ENCODE peak calls at places on chromosomes 3 and 15, in eight cellular contexts. One of them, this sample, is unnamed.

GRCh38 chr3:126424751-126425150 is 30.0 kb downstream of the CFAP100 start:
- DNase-seq in GM12865: no peak
- DNase-seq in activated effector memory CD4-positive, alpha-beta T cell treated with Interleukin-2 at 50 U/mL for 16 hours: no peak
- DNase-seq in left ventricle myocardium inferior: no peak
- DNase-seq in ovary: no peak
- DNase-seq in fibroblast of the aortic adventitia: no peak
- DNase-seq in AG09319: no peak
- DNase-seq in GM10248: no peak
- DNase-seq in this sample: no peak

GRCh38 chr3:150130404-150131100 is 159.9 kb upstream of the PFN2 start:
- DNase-seq in ovary: no peak
- DNase-seq in AG09319: no peak
- DNase-seq in GM12865: no peak
- DNase-seq in left ventricle myocardium inferior: no peak
- DNase-seq in fibroblast of the aortic adventitia: no peak
- DNase-seq in activated effector memory CD4-positive, alpha-beta T cell treated with Interleukin-2 at 50 U/mL for 16 hours: no peak
- DNase-seq in GM10248: no peak
- DNase-seq in this sample: no peak

GRCh38 chr3:181362378-181362777 is 349.3 kb upstream of the SOX2 start:
- DNase-seq in left ventricle myocardium inferior: no peak
- DNase-seq in activated effector memory CD4-positive, alpha-beta T cell treated with Interleukin-2 at 50 U/mL for 16 hours: no peak
- DNase-seq in GM12865: no peak
- DNase-seq in fibroblast of the aortic adventitia: peak
- DNase-seq in GM10248: no peak
- DNase-seq in ovary: no peak
- DNase-seq in AG09319: no peak
- DNase-seq in this sample: no peak

GRCh38 chr3:9211155-9211950 is 38.1 kb downstream of the SRGAP3 start:
- DNase-seq in GM12865: no peak
- DNase-seq in GM10248: no peak
- DNase-seq in AG09319: no peak
- DNase-seq in fibroblast of the aortic adventitia: peak
- DNase-seq in ovary: no peak
- DNase-seq in activated effector memory CD4-positive, alpha-beta T cell treated with Interleukin-2 at 50 U/mL for 16 hours: no peak
- DNase-seq in left ventricle myocardium inferior: no peak
- DNase-seq in this sample: no peak

GRCh38 chr3:13200951-13201350 is 127.7 kb upstream of the IQSEC1 start:
- DNase-seq in AG09319: no peak
- DNase-seq in left ventricle myocardium inferior: no peak
- DNase-seq in activated effector memory CD4-positive, alpha-beta T cell treated with Interleukin-2 at 50 U/mL for 16 hours: no peak
- DNase-seq in fibroblast of the aortic adventitia: no peak
- DNase-seq in GM10248: no peak
- DNase-seq in GM12865: no peak
- DNase-seq in ovary: no peak
- DNase-seq in this sample: no peak

GRCh38 chr3:23533596-23534386 is 272.0 kb upstream of the UBE2E1 start:
- DNase-seq in left ventricle myocardium inferior: no peak
- DNase-seq in activated effector memory CD4-positive, alpha-beta T cell treated with Interleukin-2 at 50 U/mL for 16 hours: no peak
- DNase-seq in GM10248: no peak
- DNase-seq in GM12865: no peak
- DNase-seq in fibroblast of the aortic adventitia: peak
- DNase-seq in ovary: no peak
- DNase-seq in AG09319: no peak
- DNase-seq in this sample: no peak

GRCh38 chr3:30827080-30827479 is 67.4 kb downstream of the GADL1 start:
- DNase-seq in activated effector memory CD4-positive, alpha-beta T cell treated with Interleukin-2 at 50 U/mL for 16 hours: no peak
- DNase-seq in left ventricle myocardium inferior: no peak
- DNase-seq in GM10248: no peak
- DNase-seq in AG09319: no peak
- DNase-seq in GM12865: no peak
- DNase-seq in fibroblast of the aortic adventitia: no peak
- DNase-seq in ovary: no peak
- DNase-seq in this sample: no peak

GRCh38 chr15:32864841-32865240 is 147.0 kb downstream of the GREM1 start:
- DNase-seq in ovary: no peak
- DNase-seq in AG09319: no peak
- DNase-seq in activated effector memory CD4-positive, alpha-beta T cell treated with Interleukin-2 at 50 U/mL for 16 hours: no peak
- DNase-seq in fibroblast of the aortic adventitia: no peak
- DNase-seq in GM10248: no peak
- DNase-seq in GM12865: no peak
- DNase-seq in left ventricle myocardium inferior: no peak
- DNase-seq in this sample: no peak

GRCh38 chr3:48418651-48419050 is 11.2 kb downstream of the PLXNB1 start:
- DNase-seq in activated effector memory CD4-positive, alpha-beta T cell treated with Interleukin-2 at 50 U/mL for 16 hours: no peak
- DNase-seq in fibroblast of the aortic adventitia: no peak
- DNase-seq in GM12865: no peak
- DNase-seq in left ventricle myocardium inferior: no peak
- DNase-seq in ovary: no peak
- DNase-seq in AG09319: no peak
- DNase-seq in GM10248: no peak
- DNase-seq in this sample: peak

GRCh38 chr15:52417501-52417900 is 111.2 kb downstream of the MYO5A start:
- DNase-seq in GM10248: no peak
- DNase-seq in left ventricle myocardium inferior: no peak
- DNase-seq in ovary: no peak
- DNase-seq in GM12865: no peak
- DNase-seq in AG09319: no peak
- DNase-seq in activated effector memory CD4-positive, alpha-beta T cell treated with Interleukin-2 at 50 U/mL for 16 hours: no peak
- DNase-seq in fibroblast of the aortic adventitia: peak
- DNase-seq in this sample: no peak

GRCh38 chr3:142929109-142929508 is 34.4 kb downstream of the PAQR9 start:
- DNase-seq in activated effector memory CD4-positive, alpha-beta T cell treated with Interleukin-2 at 50 U/mL for 16 hours: no peak
- DNase-seq in GM12865: peak
- DNase-seq in fibroblast of the aortic adventitia: peak
- DNase-seq in AG09319: peak
- DNase-seq in ovary: no peak
- DNase-seq in left ventricle myocardium inferior: peak
- DNase-seq in GM10248: peak
- DNase-seq in this sample: peak

GRCh38 chr15:50816191-50816590 is 50.7 kb upstream of the SPPL2A start:
- DNase-seq in activated effector memory CD4-positive, alpha-beta T cell treated with Interleukin-2 at 50 U/mL for 16 hours: no peak
- DNase-seq in fibroblast of the aortic adventitia: no peak
- DNase-seq in GM12865: no peak
- DNase-seq in GM10248: no peak
- DNase-seq in left ventricle myocardium inferior: no peak
- DNase-seq in ovary: no peak
- DNase-seq in AG09319: no peak
- DNase-seq in this sample: no peak

GRCh38 chr3:171695476-171695875 is 114.8 kb downstream of the PLD1 start:
- DNase-seq in GM12865: no peak
- DNase-seq in ovary: no peak
- DNase-seq in AG09319: no peak
- DNase-seq in activated effector memory CD4-positive, alpha-beta T cell treated with Interleukin-2 at 50 U/mL for 16 hours: no peak
- DNase-seq in GM10248: no peak
- DNase-seq in fibroblast of the aortic adventitia: peak
- DNase-seq in left ventricle myocardium inferior: no peak
- DNase-seq in this sample: no peak

GRCh38 chr3:16761576-16761975 is 123.2 kb upstream of the PLCL2 start:
- DNase-seq in fibroblast of the aortic adventitia: no peak
- DNase-seq in GM12865: no peak
- DNase-seq in GM10248: no peak
- DNase-seq in activated effector memory CD4-positive, alpha-beta T cell treated with Interleukin-2 at 50 U/mL for 16 hours: no peak
- DNase-seq in left ventricle myocardium inferior: no peak
- DNase-seq in AG09319: no peak
- DNase-seq in ovary: no peak
- DNase-seq in this sample: no peak

GRCh38 chr15:77575203-77575934 is 57.3 kb downstream of the LINGO1 start:
- DNase-seq in left ventricle myocardium inferior: no peak
- DNase-seq in activated effector memory CD4-positive, alpha-beta T cell treated with Interleukin-2 at 50 U/mL for 16 hours: no peak
- DNase-seq in GM10248: no peak
- DNase-seq in ovary: no peak
- DNase-seq in fibroblast of the aortic adventitia: no peak
- DNase-seq in GM12865: no peak
- DNase-seq in AG09319: no peak
- DNase-seq in this sample: no peak

GRCh38 chr3:128464188-128464587 is 2.5 kb downstream of the DNAJB8 start:
- DNase-seq in GM10248: no peak
- DNase-seq in left ventricle myocardium inferior: no peak
- DNase-seq in AG09319: no peak
- DNase-seq in ovary: no peak
- DNase-seq in fibroblast of the aortic adventitia: no peak
- DNase-seq in activated effector memory CD4-positive, alpha-beta T cell treated with Interleukin-2 at 50 U/mL for 16 hours: no peak
- DNase-seq in GM12865: no peak
- DNase-seq in this sample: no peak

GRCh38 chr3:65689436-65689835 is 349.3 kb downstream of the MAGI1 start:
- DNase-seq in GM12865: no peak
- DNase-seq in left ventricle myocardium inferior: no peak
- DNase-seq in activated effector memory CD4-positive, alpha-beta T cell treated with Interleukin-2 at 50 U/mL for 16 hours: no peak
- DNase-seq in ovary: no peak
- DNase-seq in fibroblast of the aortic adventitia: no peak
- DNase-seq in GM10248: no peak
- DNase-seq in AG09319: no peak
- DNase-seq in this sample: no peak

GRCh38 chr15:64460737-64461576 is 579 bp downstream of the ZNF609 start:
- DNase-seq in fibroblast of the aortic adventitia: peak
- DNase-seq in AG09319: peak
- DNase-seq in activated effector memory CD4-positive, alpha-beta T cell treated with Interleukin-2 at 50 U/mL for 16 hours: peak
- DNase-seq in ovary: peak
- DNase-seq in GM10248: peak
- DNase-seq in GM12865: peak
- DNase-seq in left ventricle myocardium inferior: no peak
- DNase-seq in this sample: peak

GRCh38 chr3:134978658-134979057 is 183.6 kb downstream of the EPHB1 start:
- DNase-seq in activated effector memory CD4-positive, alpha-beta T cell treated with Interleukin-2 at 50 U/mL for 16 hours: no peak
- DNase-seq in left ventricle myocardium inferior: no peak
- DNase-seq in fibroblast of the aortic adventitia: no peak
- DNase-seq in GM10248: no peak
- DNase-seq in AG09319: no peak
- DNase-seq in GM12865: peak
- DNase-seq in ovary: no peak
- DNase-seq in this sample: no peak

GRCh38 chr15:65646486-65646885 is 24.7 kb downstream of the SLC24A1 start:
- DNase-seq in GM10248: no peak
- DNase-seq in GM12865: no peak
- DNase-seq in activated effector memory CD4-positive, alpha-beta T cell treated with Interleukin-2 at 50 U/mL for 16 hours: no peak
- DNase-seq in ovary: no peak
- DNase-seq in AG09319: no peak
- DNase-seq in left ventricle myocardium inferior: no peak
- DNase-seq in fibroblast of the aortic adventitia: no peak
- DNase-seq in this sample: no peak

GRCh38 chr3:2628117-2628516 is 482.1 kb downstream of the IL5RA start:
- DNase-seq in ovary: no peak
- DNase-seq in GM10248: no peak
- DNase-seq in left ventricle myocardium inferior: no peak
- DNase-seq in fibroblast of the aortic adventitia: no peak
- DNase-seq in activated effector memory CD4-positive, alpha-beta T cell treated with Interleukin-2 at 50 U/mL for 16 hours: no peak
- DNase-seq in GM12865: no peak
- DNase-seq in AG09319: no peak
- DNase-seq in this sample: no peak

GRCh38 chr15:85496146-85496545 is 115.7 kb downstream of the AKAP13 start:
- DNase-seq in activated effector memory CD4-positive, alpha-beta T cell treated with Interleukin-2 at 50 U/mL for 16 hours: no peak
- DNase-seq in GM10248: no peak
- DNase-seq in left ventricle myocardium inferior: no peak
- DNase-seq in fibroblast of the aortic adventitia: no peak
- DNase-seq in AG09319: no peak
- DNase-seq in ovary: no peak
- DNase-seq in GM12865: no peak
- DNase-seq in this sample: no peak

GRCh38 chr3:140319801-140320200 is 358.1 kb upstream of the TRIM42 start:
- DNase-seq in activated effector memory CD4-positive, alpha-beta T cell treated with Interleukin-2 at 50 U/mL for 16 hours: no peak
- DNase-seq in left ventricle myocardium inferior: no peak
- DNase-seq in fibroblast of the aortic adventitia: no peak
- DNase-seq in AG09319: no peak
- DNase-seq in ovary: no peak
- DNase-seq in GM12865: no peak
- DNase-seq in GM10248: no peak
- DNase-seq in this sample: no peak

GRCh38 chr15:55824857-55825613 is 82.1 kb upstream of the PRTG start:
- DNase-seq in activated effector memory CD4-positive, alpha-beta T cell treated with Interleukin-2 at 50 U/mL for 16 hours: no peak
- DNase-seq in GM10248: no peak
- DNase-seq in left ventricle myocardium inferior: no peak
- DNase-seq in ovary: no peak
- DNase-seq in fibroblast of the aortic adventitia: no peak
- DNase-seq in AG09319: no peak
- DNase-seq in GM12865: no peak
- DNase-seq in this sample: no peak

GRCh38 chr3:107992976-107993684 is 97.7 kb downstream of the CD47 start:
- DNase-seq in AG09319: no peak
- DNase-seq in fibroblast of the aortic adventitia: peak
- DNase-seq in GM12865: no peak
- DNase-seq in ovary: no peak
- DNase-seq in activated effector memory CD4-positive, alpha-beta T cell treated with Interleukin-2 at 50 U/mL for 16 hours: no peak
- DNase-seq in left ventricle myocardium inferior: no peak
- DNase-seq in GM10248: no peak
- DNase-seq in this sample: no peak

GRCh38 chr3:146929696-146930095 is 324.6 kb upstream of the PLSCR5 start:
- DNase-seq in fibroblast of the aortic adventitia: peak
- DNase-seq in left ventricle myocardium inferior: no peak
- DNase-seq in GM12865: no peak
- DNase-seq in GM10248: no peak
- DNase-seq in ovary: no peak
- DNase-seq in activated effector memory CD4-positive, alpha-beta T cell treated with Interleukin-2 at 50 U/mL for 16 hours: no peak
- DNase-seq in AG09319: no peak
- DNase-seq in this sample: no peak

GRCh38 chr3:123809597-123809996 is 74.5 kb downstream of the MYLK start:
- DNase-seq in activated effector memory CD4-positive, alpha-beta T cell treated with Interleukin-2 at 50 U/mL for 16 hours: no peak
- DNase-seq in ovary: no peak
- DNase-seq in GM12865: no peak
- DNase-seq in GM10248: no peak
- DNase-seq in left ventricle myocardium inferior: no peak
- DNase-seq in AG09319: no peak
- DNase-seq in fibroblast of the aortic adventitia: no peak
- DNase-seq in this sample: no peak

GRCh38 chr15:78540955-78541743 is 905 bp downstream of the PSMA4 start:
- DNase-seq in GM12865: no peak
- DNase-seq in activated effector memory CD4-positive, alpha-beta T cell treated with Interleukin-2 at 50 U/mL for 16 hours: no peak
- DNase-seq in AG09319: no peak
- DNase-seq in left ventricle myocardium inferior: no peak
- DNase-seq in ovary: no peak
- DNase-seq in GM10248: peak
- DNase-seq in fibroblast of the aortic adventitia: peak
- DNase-seq in this sample: peak

GRCh38 chr15:80730931-80731330 is 35.8 kb downstream of the ABHD17C start:
- DNase-seq in left ventricle myocardium inferior: no peak
- DNase-seq in GM10248: no peak
- DNase-seq in ovary: no peak
- DNase-seq in AG09319: no peak
- DNase-seq in activated effector memory CD4-positive, alpha-beta T cell treated with Interleukin-2 at 50 U/mL for 16 hours: no peak
- DNase-seq in GM12865: no peak
- DNase-seq in fibroblast of the aortic adventitia: no peak
- DNase-seq in this sample: no peak

GRCh38 chr3:127630811-127631714 is 2.1 kb downstream of the PODXL2 start:
- DNase-seq in ovary: no peak
- DNase-seq in activated effector memory CD4-positive, alpha-beta T cell treated with Interleukin-2 at 50 U/mL for 16 hours: no peak
- DNase-seq in left ventricle myocardium inferior: no peak
- DNase-seq in GM12865: no peak
- DNase-seq in AG09319: no peak
- DNase-seq in GM10248: no peak
- DNase-seq in fibroblast of the aortic adventitia: no peak
- DNase-seq in this sample: no peak

GRCh38 chr3:149400645-149401044 is 23.2 kb upstream of the TM4SF1 start:
- DNase-seq in ovary: no peak
- DNase-seq in AG09319: no peak
- DNase-seq in activated effector memory CD4-positive, alpha-beta T cell treated with Interleukin-2 at 50 U/mL for 16 hours: no peak
- DNase-seq in fibroblast of the aortic adventitia: no peak
- DNase-seq in GM12865: no peak
- DNase-seq in GM10248: no peak
- DNase-seq in left ventricle myocardium inferior: no peak
- DNase-seq in this sample: no peak

GRCh38 chr15:35925634-35926380 is 379.8 kb upstream of the DPH6 start:
- DNase-seq in fibroblast of the aortic adventitia: peak
- DNase-seq in left ventricle myocardium inferior: no peak
- DNase-seq in AG09319: no peak
- DNase-seq in ovary: no peak
- DNase-seq in activated effector memory CD4-positive, alpha-beta T cell treated with Interleukin-2 at 50 U/mL for 16 hours: no peak
- DNase-seq in GM12865: no peak
- DNase-seq in GM10248: no peak
- DNase-seq in this sample: no peak

GRCh38 chr3:8793242-8793641 is 23.8 kb upstream of the OXTR start:
- DNase-seq in GM12865: no peak
- DNase-seq in fibroblast of the aortic adventitia: peak
- DNase-seq in ovary: no peak
- DNase-seq in AG09319: no peak
- DNase-seq in GM10248: no peak
- DNase-seq in left ventricle myocardium inferior: no peak
- DNase-seq in activated effector memory CD4-positive, alpha-beta T cell treated with Interleukin-2 at 50 U/mL for 16 hours: no peak
- DNase-seq in this sample: no peak

GRCh38 chr15:73700041-73700842 is 16.1 kb downstream of the CD276 start:
- DNase-seq in GM12865: peak
- DNase-seq in ovary: peak
- DNase-seq in left ventricle myocardium inferior: peak
- DNase-seq in GM10248: peak
- DNase-seq in AG09319: peak
- DNase-seq in activated effector memory CD4-positive, alpha-beta T cell treated with Interleukin-2 at 50 U/mL for 16 hours: peak
- DNase-seq in fibroblast of the aortic adventitia: peak
- DNase-seq in this sample: peak